ENCODE peak calls at places on chromosomes 11 and 22, in nine cellular contexts. One of them, this sample, is unnamed.

GRCh38 chr11:101043940-101044339 is 85.7 kb downstream of the PGR start:
- DNase-seq in heart left ventricle: no peak
- DNase-seq in T-helper 22 cell: no peak
- DNase-seq in M059J: no peak
- DNase-seq in endothelial cell: no peak
- DNase-seq in foreskin fibroblast: no peak
- DNase-seq in body of pancreas: no peak
- DNase-seq in suprapubic skin: no peak
- DNase-seq in thoracic aorta: no peak
- DNase-seq in this sample: no peak

GRCh38 chr11:113322158-113322557 is 7.8 kb downstream of the TTC12 start:
- DNase-seq in heart left ventricle: no peak
- DNase-seq in T-helper 22 cell: no peak
- DNase-seq in M059J: no peak
- DNase-seq in endothelial cell: no peak
- DNase-seq in foreskin fibroblast: peak
- DNase-seq in body of pancreas: no peak
- DNase-seq in suprapubic skin: no peak
- DNase-seq in thoracic aorta: no peak
- DNase-seq in this sample: no peak

GRCh38 chr22:20549232-20549841 is 41.9 kb downstream of the MED15 start:
- DNase-seq in heart left ventricle: no peak
- DNase-seq in T-helper 22 cell: peak
- DNase-seq in M059J: no peak
- DNase-seq in endothelial cell: no peak
- DNase-seq in foreskin fibroblast: no peak
- DNase-seq in body of pancreas: peak
- DNase-seq in suprapubic skin: no peak
- DNase-seq in thoracic aorta: no peak
- DNase-seq in this sample: peak

GRCh38 chr11:76658651-76659650 is 11.6 kb downstream of the LRRC32 start:
- DNase-seq in heart left ventricle: no peak
- DNase-seq in T-helper 22 cell: no peak
- DNase-seq in M059J: no peak
- DNase-seq in endothelial cell: no peak
- DNase-seq in foreskin fibroblast: no peak
- DNase-seq in body of pancreas: no peak
- DNase-seq in suprapubic skin: peak
- DNase-seq in thoracic aorta: no peak
- DNase-seq in this sample: peak

GRCh38 chr11:86091566-86091965 is 22.7 kb upstream of the PICALM start:
- DNase-seq in heart left ventricle: no peak
- DNase-seq in T-helper 22 cell: no peak
- DNase-seq in M059J: peak
- DNase-seq in endothelial cell: no peak
- DNase-seq in foreskin fibroblast: peak
- DNase-seq in body of pancreas: no peak
- DNase-seq in suprapubic skin: no peak
- DNase-seq in thoracic aorta: peak
- DNase-seq in this sample: no peak

GRCh38 chr22:23784215-23784732 is 2.5 kb upstream of the SMARCB1 start:
- DNase-seq in heart left ventricle: no peak
- DNase-seq in T-helper 22 cell: no peak
- DNase-seq in M059J: peak
- DNase-seq in endothelial cell: no peak
- DNase-seq in foreskin fibroblast: peak
- DNase-seq in body of pancreas: peak
- DNase-seq in suprapubic skin: no peak
- DNase-seq in thoracic aorta: no peak
- DNase-seq in this sample: no peak

GRCh38 chr22:32644252-32645100 is 157.0 kb upstream of the TIMP3 start:
- DNase-seq in heart left ventricle: peak
- DNase-seq in T-helper 22 cell: no peak
- DNase-seq in M059J: peak
- DNase-seq in endothelial cell: peak
- DNase-seq in foreskin fibroblast: no peak
- DNase-seq in body of pancreas: peak
- DNase-seq in suprapubic skin: peak
- DNase-seq in thoracic aorta: no peak
- DNase-seq in this sample: no peak

GRCh38 chr11:23359297-23359696 is 499.0 kb upstream of the CCDC179 start:
- DNase-seq in heart left ventricle: no peak
- DNase-seq in T-helper 22 cell: no peak
- DNase-seq in M059J: peak
- DNase-seq in endothelial cell: no peak
- DNase-seq in foreskin fibroblast: peak
- DNase-seq in body of pancreas: peak
- DNase-seq in suprapubic skin: no peak
- DNase-seq in thoracic aorta: no peak
- DNase-seq in this sample: no peak

GRCh38 chr11:88012456-88012855 is 162.8 kb downstream of the RAB38 start:
- DNase-seq in heart left ventricle: no peak
- DNase-seq in T-helper 22 cell: no peak
- DNase-seq in M059J: no peak
- DNase-seq in endothelial cell: no peak
- DNase-seq in foreskin fibroblast: no peak
- DNase-seq in body of pancreas: no peak
- DNase-seq in suprapubic skin: no peak
- DNase-seq in thoracic aorta: no peak
- DNase-seq in this sample: no peak

GRCh38 chr22:29022101-29022817 is 39.4 kb downstream of the C22orf31 start:
- DNase-seq in heart left ventricle: no peak
- DNase-seq in T-helper 22 cell: no peak
- DNase-seq in M059J: no peak
- DNase-seq in endothelial cell: no peak
- DNase-seq in foreskin fibroblast: peak
- DNase-seq in body of pancreas: no peak
- DNase-seq in suprapubic skin: no peak
- DNase-seq in thoracic aorta: no peak
- DNase-seq in this sample: no peak

GRCh38 chr22:40560551-40560950 is 76.0 kb downstream of the MRTFA start:
- DNase-seq in heart left ventricle: no peak
- DNase-seq in T-helper 22 cell: no peak
- DNase-seq in M059J: peak
- DNase-seq in endothelial cell: no peak
- DNase-seq in foreskin fibroblast: peak
- DNase-seq in body of pancreas: no peak
- DNase-seq in suprapubic skin: no peak
- DNase-seq in thoracic aorta: no peak
- DNase-seq in this sample: no peak

GRCh38 chr22:19568337-19569311 is 44.4 kb upstream of the CLDN5 start:
- DNase-seq in heart left ventricle: no peak
- DNase-seq in T-helper 22 cell: no peak
- DNase-seq in M059J: peak
- DNase-seq in endothelial cell: no peak
- DNase-seq in foreskin fibroblast: peak
- DNase-seq in body of pancreas: no peak
- DNase-seq in suprapubic skin: no peak
- DNase-seq in thoracic aorta: no peak
- DNase-seq in this sample: no peak

GRCh38 chr11:22666700-22667439 is 459 bp downstream of the GAS2 start:
- DNase-seq in heart left ventricle: peak
- DNase-seq in T-helper 22 cell: no peak
- DNase-seq in M059J: no peak
- DNase-seq in endothelial cell: peak
- DNase-seq in foreskin fibroblast: peak
- DNase-seq in body of pancreas: peak
- DNase-seq in suprapubic skin: no peak
- DNase-seq in thoracic aorta: no peak
- DNase-seq in this sample: peak

GRCh38 chr11:43021466-43021865 is 290.3 kb upstream of the API5 start:
- DNase-seq in heart left ventricle: no peak
- DNase-seq in T-helper 22 cell: no peak
- DNase-seq in M059J: no peak
- DNase-seq in endothelial cell: peak
- DNase-seq in foreskin fibroblast: no peak
- DNase-seq in body of pancreas: no peak
- DNase-seq in suprapubic skin: no peak
- DNase-seq in thoracic aorta: no peak
- DNase-seq in this sample: no peak

GRCh38 chr11:19459240-19459639 is 218.5 kb upstream of the E2F8 start:
- DNase-seq in heart left ventricle: no peak
- DNase-seq in T-helper 22 cell: no peak
- DNase-seq in M059J: no peak
- DNase-seq in endothelial cell: no peak
- DNase-seq in foreskin fibroblast: no peak
- DNase-seq in body of pancreas: no peak
- DNase-seq in suprapubic skin: no peak
- DNase-seq in thoracic aorta: no peak
- DNase-seq in this sample: no peak

GRCh38 chr11:201936-202335 is 5.3 kb downstream of the BET1L start:
- DNase-seq in heart left ventricle: peak
- DNase-seq in T-helper 22 cell: no peak
- DNase-seq in M059J: no peak
- DNase-seq in endothelial cell: no peak
- DNase-seq in foreskin fibroblast: no peak
- DNase-seq in body of pancreas: no peak
- DNase-seq in suprapubic skin: no peak
- DNase-seq in thoracic aorta: no peak
- DNase-seq in this sample: peak

GRCh38 chr11:123233280-123233977 is 38.4 kb upstream of the CLMP start:
- DNase-seq in heart left ventricle: no peak
- DNase-seq in T-helper 22 cell: no peak
- DNase-seq in M059J: peak
- DNase-seq in endothelial cell: no peak
- DNase-seq in foreskin fibroblast: no peak
- DNase-seq in body of pancreas: no peak
- DNase-seq in suprapubic skin: no peak
- DNase-seq in thoracic aorta: no peak
- DNase-seq in this sample: no peak

GRCh38 chr11:40722179-40722795 is 737.2 kb downstream of the LRRC4C start:
- DNase-seq in heart left ventricle: no peak
- DNase-seq in T-helper 22 cell: no peak
- DNase-seq in M059J: peak
- DNase-seq in endothelial cell: peak
- DNase-seq in foreskin fibroblast: peak
- DNase-seq in body of pancreas: peak
- DNase-seq in suprapubic skin: no peak
- DNase-seq in thoracic aorta: no peak
- DNase-seq in this sample: no peak

GRCh38 chr11:128198206-128198605 is 389.2 kb downstream of the ETS1 start:
- DNase-seq in heart left ventricle: no peak
- DNase-seq in T-helper 22 cell: no peak
- DNase-seq in M059J: no peak
- DNase-seq in endothelial cell: no peak
- DNase-seq in foreskin fibroblast: peak
- DNase-seq in body of pancreas: no peak
- DNase-seq in suprapubic skin: no peak
- DNase-seq in thoracic aorta: no peak
- DNase-seq in this sample: no peak

GRCh38 chr11:92357344-92357743 is 132.7 kb downstream of the FAT3 start:
- DNase-seq in heart left ventricle: no peak
- DNase-seq in T-helper 22 cell: no peak
- DNase-seq in M059J: peak
- DNase-seq in endothelial cell: no peak
- DNase-seq in foreskin fibroblast: no peak
- DNase-seq in body of pancreas: no peak
- DNase-seq in suprapubic skin: no peak
- DNase-seq in thoracic aorta: no peak
- DNase-seq in this sample: no peak